ENCODE peak calls at places on chromosome 1, in four cellular contexts. K, J, B and I are unnamed samples.

GRCh38 chr1:87644500-87645245 is 316.0 kb downstream of the LMO4 start:
- DNase-seq in K (no peak), J (no peak), B (no peak), I (peak)

GRCh38 chr1:224852901-224853568 is 76.4 kb upstream of the DNAH14 start:
- DNase-seq in K (peak), J (no peak), B (peak), I (peak)

GRCh38 chr1:221856188-221857093 is 114.6 kb upstream of the DUSP10 start:
- DNase-seq in K (no peak), J (no peak), B (no peak), I (peak)

GRCh38 chr1:221575605-221576004 is 166.3 kb downstream of the DUSP10 start:
- DNase-seq in K (no peak), J (no peak), B (no peak), I (no peak)

GRCh38 chr1:168386949-168387586 is 106.4 kb downstream of the TBX19 start:
- DNase-seq in K (peak), J (peak), B (no peak), I (no peak)

GRCh38 chr1:182330303-182330702 is 61.3 kb downstream of the GLUL start:
- DNase-seq in K (no peak), J (no peak), B (no peak), I (peak)

GRCh38 chr1:85374160-85374559 is 90.8 kb downstream of the DDAH1 start:
- DNase-seq in K (no peak), J (no peak), B (no peak), I (peak)

GRCh38 chr1:212135166-212135565 is 99.6 kb downstream of the DTL start:
- DNase-seq in K (no peak), J (no peak), B (no peak), I (no peak)

GRCh38 chr1:62077821-62078220 is 116.8 kb upstream of the L1TD1 start:
- DNase-seq in K (no peak), J (no peak), B (no peak), I (no peak)

GRCh38 chr1:11383553-11384169 is 95.3 kb upstream of the DISP3 start:
- DNase-seq in K (no peak), J (no peak), B (no peak), I (no peak)

GRCh38 chr1:234489692-234490065 is 10.7 kb upstream of the TARBP1 start:
- DNase-seq in K (no peak), J (no peak), B (no peak), I (no peak)

GRCh38 chr1:154405762-154406571 is 824 bp downstream of the IL6R start:
- DNase-seq in K (peak), J (peak), B (peak), I (peak)

DNA sequence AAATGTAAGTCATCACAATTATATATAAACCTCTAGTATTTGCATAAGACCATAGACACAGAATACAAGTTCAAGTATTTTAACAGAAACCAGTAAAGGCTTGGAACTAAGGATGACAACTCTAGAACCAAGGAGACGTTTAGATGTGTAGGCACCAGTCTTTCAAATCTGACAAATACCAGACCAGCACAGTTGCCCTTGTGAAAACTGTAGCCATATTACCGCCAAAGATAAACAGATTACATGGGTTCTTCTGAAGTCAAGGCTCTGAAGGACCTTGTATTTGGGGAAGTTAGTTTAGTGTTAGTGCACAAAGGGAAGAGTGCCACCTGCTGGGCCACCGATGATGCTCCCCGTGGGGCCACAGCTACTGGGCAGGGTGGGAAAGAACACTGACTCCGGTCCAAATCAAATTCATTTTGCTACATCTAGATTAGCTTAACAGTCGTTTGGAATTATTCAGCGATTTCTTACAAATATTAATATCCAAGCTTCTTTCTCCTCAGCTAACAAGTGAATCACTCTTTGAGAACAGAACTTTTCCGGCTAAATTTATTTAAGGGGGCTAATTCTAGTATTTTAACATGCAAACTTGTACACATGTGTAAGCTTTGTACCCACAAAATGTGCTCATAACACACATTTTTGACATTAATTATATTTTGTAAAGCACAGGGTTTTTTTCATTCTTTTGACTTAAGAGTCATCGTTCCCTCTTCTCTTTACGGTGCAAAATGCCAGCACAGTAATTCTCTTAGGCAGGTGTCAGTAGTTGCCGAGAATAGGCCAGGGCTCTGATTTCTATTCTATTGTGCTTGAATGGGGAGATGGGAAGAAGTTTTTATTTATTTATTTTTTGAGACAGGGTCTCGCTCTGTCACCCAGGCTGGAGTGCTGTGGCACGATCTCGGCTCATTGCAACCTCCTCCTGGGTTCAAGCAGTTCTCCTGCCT is 8.0 kb upstream of the NIBAN1 start:
- DNase-seq in K (peak), J (peak), B (peak), I (peak)
- H3K4me3 ChIP-seq in K (no peak), J (no peak), B (no peak), I (no peak)

GRCh38 chr1:201772178-201772577 is 56.8 kb upstream of the IPO9 start:
- DNase-seq in K (no peak), J (no peak), B (no peak), I (no peak)

GRCh38 chr1:201769966-201770365 is 59.0 kb upstream of the IPO9 start:
- DNase-seq in K (no peak), J (no peak), B (no peak), I (peak)

GRCh38 chr1:201769072-201769471 is 59.9 kb upstream of the IPO9 start:
- DNase-seq in K (no peak), J (no peak), B (no peak), I (no peak)

GRCh38 chr1:201773764-201774163 is 55.2 kb upstream of the IPO9 start:
- DNase-seq in K (no peak), J (no peak), B (no peak), I (no peak)

GRCh38 chr1:201771466-201771865 is 57.5 kb upstream of the IPO9 start:
- DNase-seq in K (no peak), J (no peak), B (no peak), I (peak)
- TF ChIP-seq CTCF in K (no peak), J (no peak), B (no peak), I (no peak)

DNA sequence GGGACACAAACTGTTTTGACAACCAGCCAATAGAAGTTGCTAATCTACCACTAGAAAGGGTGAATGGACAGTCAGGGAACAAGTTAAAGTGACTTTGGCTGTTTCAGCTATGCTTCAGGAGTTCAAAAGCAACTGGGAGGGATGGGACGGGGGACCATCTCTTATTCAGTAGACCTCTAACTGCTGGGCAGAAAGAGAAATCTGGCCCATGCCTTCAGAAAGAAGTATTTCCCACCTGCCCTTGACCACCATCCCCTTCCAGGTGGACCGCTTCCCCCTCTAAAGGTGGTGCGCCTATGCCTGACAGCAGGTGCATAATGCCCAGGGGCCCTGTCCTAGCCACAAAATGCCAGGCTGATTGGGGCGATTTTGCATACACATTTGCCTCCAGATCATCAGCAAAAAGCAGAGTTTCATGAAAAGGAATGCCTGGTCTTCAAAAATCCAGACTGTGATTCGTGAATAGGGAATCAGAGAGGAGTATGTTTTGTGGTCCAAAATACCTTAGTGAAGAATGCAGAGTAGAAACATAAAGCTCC is 5.1 kb downstream of the ITPKB start:
- DNase-seq in K (no peak), J (no peak), B (no peak), I (peak)
- H3K4me3 ChIP-seq in K (peak), J (peak), B (peak), I (no peak)

GRCh38 chr1:239997515-239998311 is 94.0 kb upstream of the FMN2 start:
- DNase-seq in K (no peak), J (no peak), B (no peak), I (no peak)
- TF ChIP-seq CTCF in K (no peak), J (no peak), B (no peak), I (peak)

GRCh38 chr1:17525065-17525464 is 14.4 kb upstream of the ARHGEF10L start:
- DNase-seq in K (no peak), J (no peak), B (no peak), I (no peak)
- H3K4me3 ChIP-seq in K (no peak), J (no peak), B (no peak), I (no peak)

GRCh38 chr1:229557913-229558414 is 543 bp downstream of the ABCB10 start:
- DNase-seq in K (peak), J (peak), B (peak), I (peak)
- TF ChIP-seq CTCF in K (peak), J (no peak), B (peak), I (no peak)

GRCh38 chr1:100543640-100544039 is 5.7 kb downstream of the GPR88 start:
- DNase-seq in K (no peak), J (no peak), B (peak), I (no peak)

GRCh38 chr1:100538935-100539835 is 1.2 kb downstream of the GPR88 start:
- DNase-seq in K (peak), J (peak), B (no peak), I (no peak)

GRCh38 chr1:100536031-100536430 is 1.9 kb upstream of the GPR88 start:
- DNase-seq in K (peak), J (no peak), B (peak), I (no peak)

GRCh38 chr1:100542264-100542663 is 4.3 kb downstream of the GPR88 start:
- DNase-seq in K (no peak), J (no peak), B (no peak), I (no peak)

GRCh38 chr1:100539836-100540536 is 2.0 kb downstream of the GPR88 start:
- DNase-seq in K (no peak), J (peak), B (no peak), I (peak)
- H3K4me3 ChIP-seq in K (peak), J (peak), B (no peak), I (peak)